ENCODE peak calls at places on chromosomes 4 and X, in eight cellular contexts. One of them, this sample, is unnamed. For H3K4me1, the result is how much of the 10 kb centered on the place peaks cover.

GRCh38 chr4:125639182-125639621 is 324.4 kb downstream of the FAT4 start:
- DNase-seq in heart left ventricle: no peak
- DNase-seq in stomach: no peak
- DNase-seq in esophagus squamous epithelium: no peak
- DNase-seq in suprapubic skin: no peak
- DNase-seq in prostate gland: no peak
- DNase-seq in adrenal gland: no peak
- DNase-seq in tibial nerve: no peak
- DNase-seq in this sample: no peak

GRCh38 chr4:52617467-52618017 is 41.6 kb downstream of the USP46 start:
- DNase-seq in adrenal gland: no peak
- DNase-seq in heart left ventricle: no peak
- DNase-seq in tibial nerve: no peak
- DNase-seq in suprapubic skin: no peak
- DNase-seq in esophagus squamous epithelium: no peak
- DNase-seq in prostate gland: no peak
- DNase-seq in stomach: no peak
- DNase-seq in this sample: no peak

GRCh38 chr4:183182873-183183725 is 84.0 kb downstream of the WWC2 start:
- DNase-seq in prostate gland: no peak
- DNase-seq in stomach: no peak
- DNase-seq in adrenal gland: peak
- DNase-seq in heart left ventricle: no peak
- DNase-seq in esophagus squamous epithelium: no peak
- DNase-seq in tibial nerve: no peak
- DNase-seq in suprapubic skin: no peak
- DNase-seq in this sample: peak

GRCh38 chr4:11543710-11544109 is 115.0 kb upstream of the HS3ST1 start:
- DNase-seq in prostate gland: no peak
- DNase-seq in esophagus squamous epithelium: no peak
- DNase-seq in suprapubic skin: no peak
- DNase-seq in stomach: no peak
- DNase-seq in heart left ventricle: no peak
- DNase-seq in adrenal gland: peak
- DNase-seq in tibial nerve: no peak
- DNase-seq in this sample: no peak

GRCh38 chr4:114041117-114041475 is 61.6 kb upstream of the ARSJ start:
- DNase-seq in heart left ventricle: no peak
- DNase-seq in suprapubic skin: no peak
- DNase-seq in esophagus squamous epithelium: no peak
- DNase-seq in adrenal gland: no peak
- DNase-seq in tibial nerve: no peak
- DNase-seq in prostate gland: no peak
- DNase-seq in stomach: no peak
- DNase-seq in this sample: no peak

GRCh38 chr4:74365761-74366160 is 816 bp downstream of the EREG start:
- DNase-seq in suprapubic skin: no peak
- DNase-seq in esophagus squamous epithelium: no peak
- DNase-seq in adrenal gland: peak
- DNase-seq in stomach: peak
- DNase-seq in heart left ventricle: no peak
- DNase-seq in prostate gland: peak
- DNase-seq in tibial nerve: no peak
- DNase-seq in this sample: no peak

GRCh38 chrX:340121-340520 is 21.5 kb upstream of the GTPBP6 start:
- DNase-seq in adrenal gland: no peak
- DNase-seq in suprapubic skin: peak
- DNase-seq in prostate gland: no peak
- DNase-seq in esophagus squamous epithelium: no peak
- DNase-seq in heart left ventricle: peak
- DNase-seq in tibial nerve: no peak
- DNase-seq in stomach: no peak
- DNase-seq in this sample: no peak

GRCh38 chrX:24955372-24955771 is 60.4 kb downstream of the ARX start:
- DNase-seq in esophagus squamous epithelium: no peak
- DNase-seq in stomach: no peak
- DNase-seq in adrenal gland: no peak
- DNase-seq in suprapubic skin: no peak
- DNase-seq in heart left ventricle: no peak
- DNase-seq in prostate gland: no peak
- DNase-seq in tibial nerve: no peak
- DNase-seq in this sample: no peak

GRCh38 chr4:178316211-178316610 is 874.0 kb upstream of the AGA start:
- DNase-seq in esophagus squamous epithelium: no peak
- DNase-seq in prostate gland: no peak
- DNase-seq in suprapubic skin: no peak
- DNase-seq in adrenal gland: no peak
- DNase-seq in heart left ventricle: no peak
- DNase-seq in tibial nerve: no peak
- DNase-seq in stomach: no peak
- DNase-seq in this sample: no peak

GRCh38 chrX:21723097-21723496 is 34.8 kb downstream of the SMPX start:
- DNase-seq in tibial nerve: no peak
- DNase-seq in prostate gland: no peak
- DNase-seq in suprapubic skin: no peak
- DNase-seq in stomach: no peak
- DNase-seq in esophagus squamous epithelium: no peak
- DNase-seq in heart left ventricle: no peak
- DNase-seq in adrenal gland: no peak
- DNase-seq in this sample: no peak

GRCh38 chr4:141307241-141307689 is 86.6 kb downstream of the ZNF330 start:
- DNase-seq in suprapubic skin: no peak
- DNase-seq in esophagus squamous epithelium: peak
- DNase-seq in heart left ventricle: peak
- DNase-seq in stomach: peak
- DNase-seq in tibial nerve: peak
- DNase-seq in adrenal gland: peak
- DNase-seq in prostate gland: peak
- DNase-seq in this sample: peak

DNA sequence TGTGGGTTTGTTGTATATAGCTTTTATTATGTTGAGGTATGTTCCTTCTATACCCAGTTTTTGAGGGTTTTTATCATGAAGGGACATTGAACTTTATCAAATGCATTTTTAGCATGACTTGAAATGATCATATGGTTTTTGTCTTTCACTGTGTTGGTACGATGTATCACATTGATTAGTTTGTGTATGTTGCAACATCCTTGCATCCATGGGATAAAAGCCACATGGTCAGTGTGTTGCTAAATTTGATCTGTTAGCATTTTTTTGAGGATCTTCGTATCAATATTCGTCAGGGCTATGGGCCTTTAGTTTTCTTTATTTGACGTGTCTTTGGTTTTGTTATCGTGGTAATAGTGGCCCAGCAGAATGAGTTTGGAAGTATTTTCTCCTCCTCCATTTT is 11.3 kb upstream of the BLTP1 start:
- DNase-seq in stomach: no peak
- DNase-seq in tibial nerve: no peak
- DNase-seq in suprapubic skin: no peak
- DNase-seq in adrenal gland: no peak
- DNase-seq in heart left ventricle: no peak
- DNase-seq in esophagus squamous epithelium: no peak
- DNase-seq in prostate gland: no peak
- DNase-seq in this sample: no peak
- H3K4me1 ChIP-seq in stomach: under half
- H3K4me1 ChIP-seq in tibial nerve: under half
- H3K4me1 ChIP-seq in suprapubic skin: under half
- H3K4me1 ChIP-seq in adrenal gland: under half
- H3K4me1 ChIP-seq in heart left ventricle: under half
- H3K4me1 ChIP-seq in esophagus squamous epithelium: under half
- H3K4me1 ChIP-seq in prostate gland: under half
- H3K4me1 ChIP-seq in this sample: under half

GRCh38 chr4:38818441-38818976 is 13.9 kb upstream of the TLR1 start:
- DNase-seq in prostate gland: peak
- DNase-seq in heart left ventricle: no peak
- DNase-seq in tibial nerve: no peak
- DNase-seq in suprapubic skin: no peak
- DNase-seq in stomach: no peak
- DNase-seq in esophagus squamous epithelium: no peak
- DNase-seq in adrenal gland: no peak
- DNase-seq in this sample: no peak

GRCh38 chr4:38822748-38823303 is 18.2 kb upstream of the TLR1 start:
- DNase-seq in adrenal gland: no peak
- DNase-seq in stomach: no peak
- DNase-seq in esophagus squamous epithelium: no peak
- DNase-seq in tibial nerve: no peak
- DNase-seq in prostate gland: no peak
- DNase-seq in heart left ventricle: no peak
- DNase-seq in suprapubic skin: no peak
- DNase-seq in this sample: no peak

GRCh38 chr4:38821739-38822138 is 17.1 kb upstream of the TLR1 start:
- DNase-seq in prostate gland: no peak
- DNase-seq in esophagus squamous epithelium: no peak
- DNase-seq in tibial nerve: no peak
- DNase-seq in heart left ventricle: no peak
- DNase-seq in stomach: no peak
- DNase-seq in adrenal gland: no peak
- DNase-seq in suprapubic skin: no peak
- DNase-seq in this sample: no peak

GRCh38 chr4:38819569-38819968 is 15.0 kb upstream of the TLR1 start:
- DNase-seq in tibial nerve: no peak
- DNase-seq in heart left ventricle: no peak
- DNase-seq in adrenal gland: no peak
- DNase-seq in stomach: no peak
- DNase-seq in esophagus squamous epithelium: no peak
- DNase-seq in prostate gland: no peak
- DNase-seq in suprapubic skin: no peak
- DNase-seq in this sample: no peak

DNA sequence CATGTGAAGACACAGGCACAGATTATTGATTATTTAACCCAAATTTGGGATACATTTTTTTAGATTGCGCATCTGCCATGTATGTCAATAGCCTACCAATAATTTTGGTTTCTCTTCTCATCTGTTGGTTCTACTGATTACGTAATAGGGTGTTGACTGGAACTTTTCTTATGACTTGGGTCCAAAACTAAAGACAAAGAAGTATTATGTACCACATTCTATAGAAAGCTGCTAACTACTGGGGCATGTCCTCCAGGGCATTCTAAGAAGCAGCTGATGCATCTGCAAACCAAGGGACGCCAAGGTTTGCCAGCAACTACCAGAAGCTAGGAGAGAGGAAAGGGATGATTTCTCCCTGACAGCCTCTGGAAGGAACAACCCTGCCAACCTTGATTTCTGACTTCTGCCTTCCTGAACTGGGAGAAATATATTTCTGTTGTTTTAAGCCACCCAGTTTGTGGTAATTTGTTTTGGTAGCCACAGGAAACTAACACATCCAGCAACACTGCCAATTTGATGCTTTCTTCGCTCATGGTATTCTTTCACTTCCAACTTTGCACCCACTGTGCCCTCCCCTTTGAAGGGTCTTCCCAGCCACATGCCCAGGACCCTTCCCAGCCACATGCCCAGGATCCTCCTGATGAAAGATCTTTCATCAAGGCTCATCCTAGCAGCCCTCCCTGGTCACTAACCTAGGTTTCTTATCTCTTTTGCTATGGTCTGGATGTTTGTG is 15.9 kb upstream of the TLR1 start:
- DNase-seq in suprapubic skin: no peak
- DNase-seq in stomach: no peak
- DNase-seq in heart left ventricle: no peak
- DNase-seq in tibial nerve: no peak
- DNase-seq in prostate gland: no peak
- DNase-seq in esophagus squamous epithelium: no peak
- DNase-seq in adrenal gland: no peak
- DNase-seq in this sample: no peak
- TF ChIP-seq POLR2A in suprapubic skin: no peak
- TF ChIP-seq POLR2A in stomach: no peak
- TF ChIP-seq POLR2A in heart left ventricle: no peak
- TF ChIP-seq POLR2A in tibial nerve: no peak
- TF ChIP-seq POLR2A in prostate gland: no peak
- TF ChIP-seq POLR2A in esophagus squamous epithelium: no peak
- TF ChIP-seq POLR2A in adrenal gland: no peak
- TF ChIP-seq POLR2A in this sample: no peak

GRCh38 chr4:147793973-147794690 is 62.2 kb downstream of the ARHGAP10 start:
- DNase-seq in prostate gland: no peak
- DNase-seq in heart left ventricle: no peak
- DNase-seq in esophagus squamous epithelium: no peak
- DNase-seq in suprapubic skin: no peak
- DNase-seq in stomach: no peak
- DNase-seq in tibial nerve: no peak
- DNase-seq in adrenal gland: no peak
- DNase-seq in this sample: no peak

GRCh38 chr4:147794787-147795413 is 63.0 kb downstream of the ARHGAP10 start:
- DNase-seq in adrenal gland: no peak
- DNase-seq in heart left ventricle: no peak
- DNase-seq in stomach: no peak
- DNase-seq in esophagus squamous epithelium: no peak
- DNase-seq in tibial nerve: no peak
- DNase-seq in prostate gland: no peak
- DNase-seq in suprapubic skin: no peak
- DNase-seq in this sample: no peak

GRCh38 chr4:147791341-147791740 is 59.5 kb downstream of the ARHGAP10 start:
- DNase-seq in prostate gland: no peak
- DNase-seq in adrenal gland: no peak
- DNase-seq in stomach: no peak
- DNase-seq in suprapubic skin: no peak
- DNase-seq in esophagus squamous epithelium: no peak
- DNase-seq in tibial nerve: no peak
- DNase-seq in heart left ventricle: no peak
- DNase-seq in this sample: no peak

GRCh38 chr4:147791870-147792269 is 60.0 kb downstream of the ARHGAP10 start:
- DNase-seq in prostate gland: no peak
- DNase-seq in suprapubic skin: no peak
- DNase-seq in adrenal gland: no peak
- DNase-seq in esophagus squamous epithelium: no peak
- DNase-seq in heart left ventricle: no peak
- DNase-seq in stomach: no peak
- DNase-seq in tibial nerve: no peak
- DNase-seq in this sample: no peak

GRCh38 chr4:147793569-147793968 is 61.7 kb downstream of the ARHGAP10 start:
- DNase-seq in stomach: no peak
- DNase-seq in prostate gland: no peak
- DNase-seq in tibial nerve: no peak
- DNase-seq in suprapubic skin: no peak
- DNase-seq in adrenal gland: no peak
- DNase-seq in esophagus squamous epithelium: no peak
- DNase-seq in heart left ventricle: no peak
- DNase-seq in this sample: no peak
- H3K27ac ChIP-seq in stomach: no peak
- H3K27ac ChIP-seq in prostate gland: no peak
- H3K27ac ChIP-seq in tibial nerve: no peak
- H3K27ac ChIP-seq in suprapubic skin: no peak
- H3K27ac ChIP-seq in adrenal gland: no peak
- H3K27ac ChIP-seq in esophagus squamous epithelium: peak
- H3K27ac ChIP-seq in heart left ventricle: no peak
- H3K27ac ChIP-seq in this sample: no peak

DNA sequence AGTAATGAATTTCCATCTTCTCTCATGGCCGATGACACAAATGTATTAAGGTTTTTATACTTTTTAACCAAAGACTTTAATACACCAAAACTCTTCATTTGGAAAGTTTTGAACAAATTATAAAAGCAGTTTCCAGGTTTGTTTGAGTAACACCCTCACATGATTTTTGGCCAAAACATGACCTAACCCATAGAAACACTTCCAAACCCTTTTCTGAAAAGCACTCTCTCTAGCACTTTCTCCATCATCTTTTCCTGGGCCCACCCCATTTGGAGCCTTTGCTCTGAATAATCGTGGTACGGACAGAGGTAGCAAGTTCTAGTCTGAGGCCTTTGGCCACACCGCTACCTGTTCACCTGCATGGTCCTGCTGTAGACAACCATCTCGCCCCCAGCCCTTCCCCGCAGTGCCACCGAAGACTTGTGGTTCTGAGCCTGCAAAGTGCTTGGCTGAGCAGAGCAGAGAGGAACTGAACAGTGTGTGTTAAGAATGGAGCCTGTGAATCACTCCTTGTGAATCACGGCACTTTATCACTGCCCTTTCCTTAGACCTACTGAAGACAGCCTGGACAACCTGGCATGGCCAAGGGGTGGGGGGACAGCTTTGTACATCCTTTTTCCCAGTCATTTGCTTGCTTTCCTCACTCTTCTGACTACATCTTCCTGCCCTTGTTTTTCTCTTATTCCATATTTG is 181.8 kb downstream of the PTTG2 start:
- DNase-seq in heart left ventricle: no peak
- DNase-seq in suprapubic skin: no peak
- DNase-seq in adrenal gland: no peak
- DNase-seq in prostate gland: no peak
- DNase-seq in esophagus squamous epithelium: no peak
- DNase-seq in stomach: no peak
- DNase-seq in tibial nerve: no peak
- DNase-seq in this sample: no peak
- H3K4me1 ChIP-seq in heart left ventricle: under half
- H3K4me1 ChIP-seq in suprapubic skin: under half
- H3K4me1 ChIP-seq in adrenal gland: under half
- H3K4me1 ChIP-seq in prostate gland: under half
- H3K4me1 ChIP-seq in esophagus squamous epithelium: under half
- H3K4me1 ChIP-seq in stomach: under half
- H3K4me1 ChIP-seq in tibial nerve: under half
- H3K4me1 ChIP-seq in this sample: under half